ENCODE peak calls at places on chromosome 5, in five cellular contexts. O is astrocyte of the cerebellum, U is DND-41, J is epithelial cell of esophagus, M is AG10803. C is an unnamed sample.

GRCh38 chr5:148831590-148832565 is 5.5 kb downstream of the ADRB2 start:
- DNase-seq in M (no peak), U (no peak), J (peak; percentile 29), O (no peak), C (peak; percentile 62)

GRCh38 chr5:80714570-80715298 is 60.0 kb upstream of the DHFR start:
- DNase-seq in O (no peak), M (no peak), U (no peak), J (peak; percentile 9), C (no peak)

GRCh38 chr5:97078958-97079357 is 63.5 kb downstream of the LIX1 start:
- DNase-seq in M (no peak), O (no peak), U (no peak), J (peak; percentile 83), C (no peak)

GRCh38 chr5:102286465-102286864 is 9.6 kb downstream of the SLCO4C1 start:
- DNase-seq in U (no peak), M (no peak), O (no peak), J (no peak), C (no peak)

GRCh38 chr5:171592741-171593140 is 173.3 kb downstream of the FGF18 start:
- DNase-seq in J (no peak), M (no peak), O (no peak), U (no peak), C (no peak)

GRCh38 chr5:41935544-41935943 is 10.5 kb downstream of the FBXO4 start:
- DNase-seq in M (no peak), O (no peak), U (no peak), J (no peak), C (no peak)

GRCh38 chr5:78691073-78691960 is 42.7 kb upstream of the LHFPL2 start:
- DNase-seq in M (no peak), J (no peak), U (no peak), O (no peak), C (no peak)

GRCh38 chr5:123429993-123430392 is 6.8 kb upstream of the CEP120 start:
- DNase-seq in M (peak; percentile 92), O (peak; percentile 52), J (peak; percentile 97), U (no peak), C (no peak)

GRCh38 chr5:6302099-6302498 is 76.2 kb downstream of the MED10 start:
- DNase-seq in U (no peak), M (no peak), O (no peak), J (no peak), C (no peak)

GRCh38 chr5:170430871-170431437 is 41.8 kb upstream of the KCNMB1 start:
- DNase-seq in U (no peak), O (no peak), M (no peak), J (no peak), C (no peak)

GRCh38 chr5:142814122-142814521 is 43.9 kb downstream of the ARHGAP26 start:
- DNase-seq in M (no peak), O (no peak), U (no peak), J (no peak), C (no peak)

GRCh38 chr5:93578813-93579560 is 2.0 kb downstream of the NR2F1-AS1 start:
- DNase-seq in M (peak; percentile 31), U (no peak), O (no peak), J (no peak), C (no peak)

GRCh38 chr5:30499402-30499801 is 694.1 kb upstream of the CDH6 start:
- DNase-seq in M (no peak), J (no peak), O (no peak), U (no peak), C (no peak)

GRCh38 chr5:152631217-152631616 is 226.1 kb upstream of the NMUR2 start:
- DNase-seq in U (no peak), M (no peak), J (no peak), O (no peak), C (no peak)

GRCh38 chr5:80208337-80208736 is 47.5 kb downstream of the SERINC5 start:
- DNase-seq in U (no peak), O (no peak), J (no peak), M (no peak), C (no peak)

GRCh38 chr5:95281211-95281610 is 3.7 kb downstream of the MCTP1 start:
- DNase-seq in O (no peak), M (peak; percentile 8), U (no peak), J (peak; percentile 36), C (no peak)

GRCh38 chr5:138626333-138626944 is 51.2 kb upstream of the HSPA9 start:
- DNase-seq in J (no peak), O (no peak), M (no peak), U (no peak), C (no peak)

GRCh38 chr5:56278267-56278826 is 45.2 kb upstream of the ANKRD55 start:
- DNase-seq in M (peak; percentile 98), U (no peak), O (peak; percentile 96), J (no peak), C (no peak)

GRCh38 chr5:14744296-14745187 is 80.0 kb downstream of the OTULIN start:
- DNase-seq in M (no peak), J (no peak), U (no peak), O (no peak), C (no peak)

GRCh38 chr5:56974241-56974640 is 22.3 kb upstream of the MIER3 start:
- DNase-seq in J (peak; percentile 47), M (no peak), U (no peak), O (no peak), C (no peak)

GRCh38 chr5:1495525-1495897 is 28.2 kb downstream of the LPCAT1 start:
- DNase-seq in U (no peak), J (no peak), M (no peak), O (no peak), C (no peak)

GRCh38 chr5:60223342-60223741 is 329.8 kb upstream of the PDE4D start:
- DNase-seq in O (no peak), J (peak; percentile 79), U (no peak), M (no peak), C (no peak)

GRCh38 chr5:157456301-157456700 is 3.7 kb upstream of the NIPAL4 start:
- DNase-seq in O (no peak), M (no peak), U (no peak), J (no peak), C (no peak)

GRCh38 chr5:39076757-39077475 is 2.7 kb upstream of the RICTOR start:
- DNase-seq in O (no peak), U (no peak), J (peak; percentile 48), M (peak; percentile 13), C (no peak)

GRCh38 chr5:8478308-8478707 is 609.4 kb downstream of the MTRR start:
- DNase-seq in O (no peak), M (no peak), J (peak; percentile 8), U (no peak), C (no peak)

GRCh38 chr5:8470489-8470888 is 601.5 kb downstream of the MTRR start:
- DNase-seq in M (no peak), J (no peak), U (peak; percentile 9), O (no peak), C (no peak)

GRCh38 chr5:8474569-8474930 is 605.6 kb downstream of the MTRR start:
- DNase-seq in J (no peak), O (no peak), U (no peak), M (no peak), C (no peak)

GRCh38 chr5:8473016-8473415 is 604.1 kb downstream of the MTRR start:
- DNase-seq in U (no peak), O (no peak), M (no peak), J (no peak), C (no peak)

DNA sequence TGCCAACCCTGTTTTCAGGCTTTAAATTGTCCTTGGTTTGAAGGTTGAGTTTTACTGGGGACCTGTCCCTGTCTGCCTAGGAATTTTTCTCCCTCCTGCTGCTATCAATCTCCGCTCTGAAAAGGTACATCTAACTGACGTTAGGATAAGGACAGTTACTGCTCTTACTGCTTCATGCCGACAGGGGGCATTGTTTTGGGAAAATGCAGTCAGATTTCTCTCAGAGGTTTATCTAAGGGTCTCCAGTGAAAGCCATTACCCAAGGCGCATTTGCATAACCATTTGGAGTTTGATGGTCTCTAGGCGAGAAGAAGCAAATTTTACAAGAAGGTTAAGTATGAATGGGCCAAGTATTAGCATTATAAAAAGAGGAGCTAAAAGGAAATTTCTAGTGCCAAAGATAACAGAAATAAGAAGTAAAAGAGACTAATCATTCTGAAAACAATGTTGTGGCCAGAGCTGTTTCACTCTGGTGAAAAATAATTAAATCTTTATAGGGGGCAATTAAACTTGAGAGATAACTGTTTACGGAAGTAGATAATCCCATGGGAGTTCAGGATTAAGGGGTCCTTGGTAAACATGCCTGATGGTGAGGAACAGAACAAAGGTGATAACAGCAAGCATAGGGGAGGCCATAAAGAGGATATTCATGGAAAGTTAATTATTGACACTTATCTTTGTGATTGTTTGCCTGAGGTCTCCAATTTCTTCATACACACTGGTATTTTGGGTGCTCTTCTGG is 605.0 kb downstream of the MTRR start:
- DNase-seq in J (no peak), O (no peak), M (no peak), U (no peak), C (no peak)
- TF ChIP-seq CTCF in J (no peak), O (no peak), M (peak; percentile 18), U (peak; percentile 7), C (no peak)

DNA sequence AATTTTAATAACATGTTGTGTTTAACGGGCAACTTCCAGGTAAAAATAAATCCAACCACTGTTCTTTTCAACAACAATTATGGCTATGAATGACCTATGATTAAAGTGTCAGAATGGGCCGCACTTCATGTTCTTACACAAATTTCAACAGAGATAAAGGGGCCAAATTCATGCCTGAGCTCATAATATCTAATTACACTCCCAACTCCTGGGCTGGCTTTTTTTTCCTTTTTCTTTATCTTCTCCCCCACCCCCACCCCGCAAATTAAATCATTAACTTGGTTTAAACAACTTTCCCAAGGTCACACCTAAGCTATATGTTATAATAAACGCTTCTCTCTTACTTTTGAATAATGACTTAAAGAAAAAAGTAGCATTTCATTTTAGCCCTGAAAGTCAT is 25.9 kb downstream of the ZNF608 start:
- DNase-seq in O (no peak), U (no peak), J (no peak), M (no peak), C (no peak)
- H3K4me3 ChIP-seq in O (no peak overlapping the region), U (no peak overlapping the region), J (no peak overlapping the region), M (no peak overlapping the region), C (no peak overlapping the region)

DNA sequence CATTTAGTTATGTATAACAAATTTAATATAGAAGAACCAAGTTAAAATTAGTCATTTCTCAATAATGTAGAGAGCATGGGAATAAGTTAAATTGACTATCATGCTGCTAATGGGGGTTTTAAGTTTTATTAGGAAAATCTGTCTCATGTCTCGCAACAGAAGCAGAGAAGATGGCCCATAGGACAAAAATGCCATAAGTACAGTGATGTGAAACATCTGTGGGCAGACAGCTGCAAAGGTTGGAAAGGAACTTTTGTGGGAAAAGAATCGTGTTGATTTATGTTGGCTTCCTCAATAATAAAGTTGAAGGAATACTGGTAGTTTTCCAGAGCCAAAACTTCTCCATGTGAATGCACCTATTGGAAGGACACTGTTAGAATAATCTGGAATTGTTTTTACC is 44.8 kb downstream of the VCAN start:
- DNase-seq in O (no peak), M (peak; percentile 64), U (no peak), J (no peak), C (no peak)
- TF ChIP-seq CTCF in O (no peak), M (no peak), U (no peak), J (no peak), C (no peak)

GRCh38 chr5:72850113-72850512 is 33.7 kb downstream of the TNPO1 start:
- DNase-seq in O (no peak), U (no peak), M (no peak), J (no peak), C (no peak)

GRCh38 chr5:72847989-72848473 is 31.6 kb downstream of the TNPO1 start:
- DNase-seq in M (peak; percentile 92), J (peak; percentile 96), O (peak; percentile 80), U (peak; percentile 87), C (peak; percentile 55)

GRCh38 chr5:72848474-72849428 is 32.3 kb downstream of the TNPO1 start:
- DNase-seq in O (no peak), M (no peak), J (peak; percentile 37), U (peak; percentile 51), C (peak; percentile 58)

GRCh38 chr5:72847439-72847838 is 31.0 kb downstream of the TNPO1 start:
- DNase-seq in M (peak; percentile 62), U (no peak), J (no peak), O (no peak), C (no peak)

GRCh38 chr5:72849546-72849945 is 33.1 kb downstream of the TNPO1 start:
- DNase-seq in O (no peak), M (no peak), U (no peak), J (no peak), C (no peak)
- H3K4me3 ChIP-seq in O (peak overlapping the region; percentile 69), M (peak overlapping the region; percentile 75), U (peak overlapping the region; percentile 48), J (peak overlapping the region; percentile 51), C (peak overlapping the region; percentile 73)

C was measured in GM12864.